ENCODE peak calls at places on chromosomes 5 and 9, in ten cellular contexts. W is CD4-positive, CD25-positive, alpha-beta regulatory T cell; P is left ventricle myocardium inferior; T is globus pallidus; K is brain microvascular endothelial cell; N is hypothalamus; M is CD8-positive, alpha-beta T cell; G is stimulated activated CD8-positive, alpha-beta memory T cell treated with anti-CD3 and anti-CD28 coated beads, Interleukin-15, amount 100 ng/mL, for 24 hours; B is NCI-H774; F is H9. L is an unnamed sample.

GRCh38 chr5:89268460-89268859 is 385.5 kb upstream of the MEF2C start:
- DNase-seq in G (no peak), T (peak), B (no peak), W (no peak), K (no peak), M (no peak), N (no peak), P (no peak), F (no peak), L (no peak)

GRCh38 chr5:42026446-42026845 is 101.4 kb downstream of the FBXO4 start:
- DNase-seq in P (no peak), K (no peak), N (no peak), W (no peak), F (no peak), T (no peak), B (no peak), M (no peak), G (no peak), L (no peak)

GRCh38 chr5:170275376-170275994 is 22.1 kb downstream of the LCP2 start:
- DNase-seq in F (no peak), T (no peak), M (no peak), N (no peak), W (peak), P (no peak), K (no peak), B (no peak), G (no peak), L (no peak)

GRCh38 chr5:1552469-1553255 is 28.9 kb upstream of the LPCAT1 start:
- DNase-seq in M (no peak), W (no peak), T (peak), K (no peak), G (no peak), F (no peak), P (peak), N (peak), B (peak), L (no peak)

GRCh38 chr9:20714442-20715415 is 30.7 kb downstream of the FOCAD start:
- DNase-seq in M (no peak), K (no peak), N (no peak), B (no peak), T (no peak), W (no peak), P (no peak), G (no peak), F (no peak), L (no peak)

GRCh38 chr9:89604463-89605180 is at the start of gene GADD45G:
- DNase-seq in P (peak), T (peak), B (peak), G (peak), K (peak), W (peak), M (peak), F (peak), N (peak), L (peak)

GRCh38 chr5:157529002-157529401 is 46.6 kb downstream of the ADAM19 start:
- DNase-seq in N (no peak), F (no peak), M (no peak), W (no peak), G (no peak), K (no peak), T (no peak), B (no peak), P (no peak), L (no peak)

GRCh38 chr5:40681351-40682311 is 1.9 kb downstream of the PTGER4 start:
- DNase-seq in B (no peak), K (peak), T (no peak), P (peak), W (peak), M (no peak), G (no peak), F (peak), N (no peak), L (peak)

GRCh38 chr5:175534070-175534932 is 55.9 kb downstream of the SFXN1 start:
- DNase-seq in G (peak), B (peak), W (peak), P (peak), T (peak), K (peak), M (peak), F (peak), N (peak), L (peak)

GRCh38 chr5:91146905-91147600 is 236.1 kb downstream of the ARRDC3 start:
- DNase-seq in P (no peak), N (no peak), K (no peak), M (no peak), B (no peak), W (no peak), T (no peak), F (no peak), G (no peak), L (no peak)

GRCh38 chr9:86531273-86531672 is 177.1 kb upstream of the TUT7 start:
- DNase-seq in B (no peak), M (no peak), T (no peak), P (no peak), K (no peak), F (no peak), W (no peak), N (no peak), G (no peak), L (no peak)